ENCODE peak calls at places on chromosome 17, in ten cellular contexts. K is right cardiac atrium; T is dermis blood vessel endothelial cell; L is NCI-H1436; V is effector CD4-positive, alpha-beta T cell; X is activated CD4-positive, alpha-beta T cell treated with anti-CD3 and anti-CD28 coated beads, Interleukin-2, amount 10 ng/mL, durations not matched to agents 7 days and 5 days; C is fibroblast of the aortic adventitia; A is GM10248; H is SK-N-MC; F is NCI-H1092 treated with DMSO at 0.1 percent for 48 hours. J is an unnamed sample.

GRCh38 chr17:42322382-42323267 is 34.3 kb downstream of the STAT5A start:
- DNase-seq in K (peak; percentile 97), H (peak; percentile 84), V (peak; percentile 96), T (peak; percentile 98), A (peak; percentile 88), C (peak; percentile 95), F (peak; percentile 84), X (peak; percentile 98), L (peak; percentile 97), J (peak; percentile 92)

GRCh38 chr17:61361084-61361483 is 38.6 kb upstream of the TBX2 start:
- DNase-seq in T (no peak), L (no peak), C (peak; percentile 83), H (no peak), F (no peak), V (no peak), K (no peak), X (no peak), A (no peak), J (no peak)

GRCh38 chr17:16322636-16323035 is 30.6 kb downstream of the CENPV start:
- DNase-seq in A (no peak), L (no peak), F (no peak), T (no peak), C (peak; percentile 22), H (no peak), X (no peak), V (no peak), K (no peak), J (no peak)

GRCh38 chr17:40407460-40407859 is 10.2 kb downstream of the TOP2A start:
- DNase-seq in K (no peak), F (no peak), H (no peak), X (no peak), A (no peak), L (no peak), C (no peak), V (no peak), T (no peak), J (no peak)

GRCh38 chr17:13544292-13544691 is 57.4 kb downstream of the HS3ST3A1 start:
- DNase-seq in K (peak; percentile 60), C (peak; percentile 98), F (no peak), A (no peak), H (no peak), X (no peak), L (no peak), V (no peak), T (no peak), J (peak; percentile 59)

GRCh38 chr17:2721603-2722002 is 10.0 kb upstream of the CLUH start:
- DNase-seq in K (no peak), T (no peak), A (no peak), C (no peak), F (no peak), H (no peak), X (no peak), L (no peak), V (no peak), J (no peak)

GRCh38 chr17:1787301-1787902 is 25.5 kb downstream of the SERPINF1 start:
- DNase-seq in H (no peak), K (peak; percentile 81), L (no peak), A (no peak), V (no peak), T (peak; percentile 94), X (no peak), F (no peak), C (peak; percentile 93), J (no peak)

GRCh38 chr17:17080181-17080631 is 37.9 kb downstream of the MPRIP start:
- DNase-seq in L (no peak), C (no peak), X (no peak), K (no peak), F (no peak), V (no peak), H (no peak), A (no peak), T (no peak), J (no peak)

GRCh38 chr17:30477758-30478115 is 529 bp downstream of the GOSR1 start:
- DNase-seq in K (no peak), T (peak; percentile 48), X (no peak), H (no peak), V (peak; percentile 11), A (peak; percentile 47), L (no peak), C (no peak), F (no peak), J (no peak)

GRCh38 chr17:39581071-39581831 is 26.5 kb downstream of the NEUROD2 start:
- DNase-seq in H (no peak), L (no peak), X (no peak), C (no peak), T (no peak), V (no peak), F (no peak), A (no peak), K (no peak), J (no peak)

GRCh38 chr17:73103661-73104335 is 11.3 kb upstream of the SLC39A11 start:
- DNase-seq in V (no peak), T (no peak), A (no peak), X (no peak), H (no peak), K (no peak), C (no peak), L (no peak), F (no peak), J (no peak)

GRCh38 chr17:71975998-71976649 is 144.7 kb upstream of the SOX9 start:
- DNase-seq in V (no peak), K (peak; percentile 95), L (no peak), F (no peak), T (no peak), X (no peak), H (no peak), C (peak; percentile 95), A (no peak), J (peak; percentile 61)

GRCh38 chr17:46264456-46265198 is 30.3 kb upstream of the LRRC37A start:
- DNase-seq in T (no peak), F (no peak), C (peak; percentile 71), A (no peak), K (no peak), V (peak; percentile 19), X (no peak), L (no peak), H (no peak), J (no peak)

GRCh38 chr17:68036304-68037147 is 991 bp downstream of the KPNA2 start:
- DNase-seq in K (no peak), H (no peak), X (no peak), L (no peak), C (peak; percentile 55), T (peak; percentile 68), F (no peak), V (no peak), A (no peak), J (no peak)

GRCh38 chr17:49576121-49576905 is 642 bp downstream of the NXPH3 start:
- DNase-seq in A (no peak), K (peak; percentile 86), T (peak; percentile 56), V (no peak), H (no peak), F (no peak), L (peak; percentile 42), C (peak; percentile 26), X (no peak), J (no peak)

J was measured in lung.